ENCODE peak calls at places on chromosomes 13 and 19, in five cellular contexts. Y is body of pancreas, G is left ventricle myocardium inferior, P is SK-N-MC, E is dorsolateral prefrontal cortex. Q is an unnamed sample.

GRCh38 chr19:15640294-15640903 is at the start of gene CYP4F3:
- DNase-seq in Y (peak; percentile 67), G (peak; percentile 74), P (no peak), E (no peak), Q (no peak)

GRCh38 chr19:10520652-10521318 is 3.5 kb upstream of the S1PR5 start:
- DNase-seq in Y (peak; percentile 66), G (no peak), P (no peak), E (no peak), Q (no peak)

GRCh38 chr13:75101997-75102720 is 379.8 kb downstream of the TBC1D4 start:
- DNase-seq in Y (no peak), G (no peak), P (no peak), E (no peak), Q (no peak)

GRCh38 chr13:19782049-19782726 is 557 bp downstream of the PSPC1 start:
- DNase-seq in Y (peak; percentile 70), G (peak; percentile 59), P (no peak), E (peak; percentile 43), Q (peak; percentile 81)

GRCh38 chr13:40061466-40062450 is 406.3 kb downstream of the COG6 start:
- DNase-seq in Y (peak; percentile 83), G (no peak), P (no peak), E (no peak), Q (no peak)

GRCh38 chr19:6223461-6224307 is 56.1 kb downstream of the MLLT1 start:
- DNase-seq in Y (peak; percentile 56), G (no peak), P (no peak), E (no peak), Q (no peak)

GRCh38 chr19:32811151-32811550 is 58.4 kb downstream of the SLC7A9 start:
- DNase-seq in Y (no peak), G (no peak), P (no peak), E (no peak), Q (no peak)

GRCh38 chr19:2059422-2060201 is 8.6 kb upstream of the MKNK2 start:
- DNase-seq in Y (peak; percentile 87), G (no peak), P (no peak), E (no peak), Q (peak; percentile 89)

GRCh38 chr13:109576331-109576813 is 210.0 kb downstream of the IRS2 start:
- DNase-seq in Y (peak; percentile 10), G (no peak), P (no peak), E (no peak), Q (no peak)

GRCh38 chr19:49957262-49957915 is 3.6 kb downstream of the SIGLEC11 start:
- DNase-seq in Y (peak; percentile 62), G (no peak), P (no peak), E (no peak), Q (no peak)

DNA sequence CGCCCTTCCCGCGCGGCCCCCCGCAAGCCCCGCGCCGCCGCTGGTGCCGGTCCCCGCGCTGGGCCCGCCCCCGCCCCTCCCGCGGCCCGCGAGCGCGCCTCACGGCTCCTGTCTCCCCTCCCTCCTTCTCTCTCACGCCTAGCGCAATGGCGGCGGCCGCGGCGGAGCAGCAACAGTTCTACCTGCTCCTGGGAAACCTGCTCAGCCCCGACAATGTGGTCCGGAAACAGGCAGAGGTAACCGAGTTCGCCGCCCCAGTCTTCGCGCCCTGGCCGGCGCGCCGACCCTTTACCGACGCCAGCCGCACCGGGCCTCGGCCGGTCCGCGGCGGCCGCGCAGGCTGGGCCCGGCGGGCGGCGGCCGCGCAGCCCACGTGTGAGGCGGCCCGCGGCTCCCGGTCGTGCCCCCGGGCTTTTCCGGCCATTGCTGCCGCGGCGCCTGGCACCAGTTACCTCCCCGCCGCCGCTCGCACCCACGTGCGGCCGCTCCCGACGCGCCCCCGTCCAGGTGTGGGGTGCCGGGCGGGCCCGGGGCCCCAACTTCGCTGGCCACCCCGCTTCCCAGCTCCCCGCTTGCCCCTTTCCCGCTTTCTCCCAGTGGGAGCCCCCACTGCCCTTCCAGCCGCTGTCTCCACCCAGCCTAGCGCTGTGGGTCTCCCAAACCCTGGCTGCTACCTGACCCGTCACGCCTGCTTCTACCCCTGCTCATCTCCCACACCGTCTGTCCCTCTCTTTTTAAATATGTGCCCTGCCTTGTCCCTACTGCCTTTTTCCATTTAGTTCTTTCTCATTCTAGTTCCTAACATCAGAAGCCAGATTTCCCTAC is 23.3 kb downstream of the IPO5 start:
- DNase-seq in Y (no peak), G (no peak), P (no peak), E (no peak), Q (no peak)
- H3K27ac ChIP-seq in Y (peak overlapping the region; percentile 96), G (peak overlapping the region; percentile 95), P (peak overlapping the region; percentile 87), E (peak overlapping the region; percentile 76), Q (peak overlapping the region; percentile 97)

GRCh38 chr19:39111593-39112199 is 13.9 kb upstream of the PAK4 start:
- DNase-seq in Y (no peak), G (no peak), P (no peak), E (no peak), Q (no peak)
- H3K27ac ChIP-seq in Y (peak overlapping the region; percentile 44), G (no peak overlapping the region), P (no peak overlapping the region), E (peak overlapping the region; percentile 71), Q (no peak overlapping the region)

DNA sequence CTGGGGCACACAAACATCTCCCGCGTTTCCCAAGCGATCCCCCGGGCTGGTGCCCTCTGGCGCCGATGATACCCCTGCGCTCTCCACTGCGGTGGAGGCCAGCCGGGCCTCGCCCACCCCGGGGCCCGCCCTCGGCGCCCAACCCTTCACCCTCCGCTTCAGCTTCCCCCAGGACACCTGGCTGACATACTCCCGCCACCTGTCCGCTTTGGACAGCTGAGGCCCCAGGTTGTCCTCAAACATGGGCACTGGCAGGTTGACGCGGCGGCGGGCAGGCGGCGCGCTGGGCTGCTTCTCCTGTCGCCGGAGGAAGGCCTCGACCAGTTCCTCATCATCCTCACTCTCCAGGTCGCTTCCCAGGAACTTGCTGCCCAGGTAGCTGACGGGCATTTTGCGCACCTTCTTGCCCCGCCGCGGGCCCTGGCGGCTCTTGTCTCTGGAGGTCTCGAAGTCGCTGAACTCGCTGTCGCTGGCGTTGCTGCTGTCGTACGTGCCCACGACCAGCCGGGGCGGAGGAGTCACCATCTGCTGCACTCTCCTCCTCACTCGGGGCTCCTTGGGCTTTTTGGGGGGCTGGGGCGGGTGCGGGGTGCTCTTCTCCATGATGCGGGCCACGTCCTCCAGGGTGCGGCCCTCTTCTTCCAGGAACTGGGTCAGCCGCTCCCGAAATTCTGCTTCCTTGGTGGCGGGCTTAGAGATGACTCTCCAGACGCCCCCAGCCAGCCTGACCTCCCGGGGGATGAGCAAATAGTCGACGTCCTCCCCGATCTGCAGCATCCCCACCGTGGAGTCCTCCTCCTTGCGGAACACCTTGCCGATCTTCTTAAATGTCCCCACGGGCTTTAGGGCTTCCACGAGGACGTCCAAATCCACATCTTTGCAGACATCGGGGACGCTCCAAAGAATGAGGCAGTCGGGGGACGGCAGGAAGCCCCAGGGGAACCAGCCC is 1.1 kb downstream of the CCDC8 start:
- DNase-seq in Y (no peak), G (no peak), P (no peak), E (no peak), Q (no peak)
- H3K27ac ChIP-seq in Y (peak overlapping the region; percentile 82), G (peak overlapping the region; percentile 90), P (peak overlapping the region; percentile 25), E (no peak overlapping the region), Q (peak overlapping the region; percentile 63)

GRCh38 chr19:4114181-4114580 is 9.7 kb downstream of the MAP2K2 start:
- DNase-seq in Y (no peak), G (no peak), P (no peak), E (no peak), Q (no peak)

GRCh38 chr19:4115818-4116385 is 8.0 kb downstream of the MAP2K2 start:
- DNase-seq in Y (no peak), G (no peak), P (no peak), E (no peak), Q (no peak)

GRCh38 chr19:4112367-4112766 is 11.6 kb downstream of the MAP2K2 start:
- DNase-seq in Y (no peak), G (no peak), P (no peak), E (no peak), Q (no peak)

GRCh38 chr19:4113398-4114088 is 10.4 kb downstream of the MAP2K2 start:
- DNase-seq in Y (no peak), G (peak; percentile 44), P (no peak), E (no peak), Q (no peak)

DNA sequence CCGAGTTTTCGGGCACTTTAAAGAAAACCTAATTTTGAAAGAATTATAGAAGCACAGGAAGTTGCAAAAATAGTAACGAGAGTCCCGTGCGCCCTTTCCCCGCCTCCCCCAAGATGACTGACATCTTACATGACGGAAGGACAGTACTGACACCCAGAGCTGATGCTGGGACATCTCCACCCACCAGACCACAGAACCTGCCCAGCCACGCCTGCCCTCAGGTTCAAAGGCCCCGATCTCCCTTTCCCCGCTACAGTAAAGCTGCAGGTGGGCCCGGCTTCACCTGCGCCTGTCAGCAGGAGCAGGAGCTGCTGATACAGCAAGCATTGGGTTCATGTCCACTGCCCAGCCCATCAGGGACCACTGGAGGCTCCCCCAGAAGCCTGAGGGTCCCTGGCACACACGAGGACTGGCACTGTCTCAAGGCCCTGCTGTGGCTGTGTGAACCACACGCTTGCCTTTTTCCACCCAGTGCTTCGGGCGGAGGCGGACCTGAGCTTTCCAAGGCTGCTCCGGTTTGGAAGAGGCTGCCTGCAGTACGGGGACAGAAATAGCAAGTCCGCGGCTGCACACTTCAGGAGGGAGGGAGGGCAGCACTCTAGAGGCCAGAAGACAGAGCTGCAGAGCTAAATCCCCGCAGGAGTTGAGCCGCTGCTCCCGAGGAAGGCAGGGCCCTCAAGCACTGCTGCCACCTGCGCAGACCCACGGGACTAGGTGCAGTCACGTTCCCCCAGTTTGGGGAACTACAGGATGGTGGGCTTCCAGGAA is 8.7 kb downstream of the MAP2K2 start:
- DNase-seq in Y (no peak), G (peak; percentile 46), P (no peak), E (peak; percentile 29), Q (no peak)
- H3K27ac ChIP-seq in Y (no peak overlapping the region), G (peak overlapping the region; percentile 73), P (no peak overlapping the region), E (peak overlapping the region; percentile 74), Q (peak overlapping the region; percentile 4)

GRCh38 chr13:28349901-28350654 is 144.8 kb downstream of the FLT1 start:
- DNase-seq in Y (no peak), G (no peak), P (no peak), E (no peak), Q (no peak)

GRCh38 chr13:28344163-28344562 is 150.8 kb downstream of the FLT1 start:
- DNase-seq in Y (no peak), G (no peak), P (no peak), E (no peak), Q (no peak)

GRCh38 chr13:28346136-28346535 is 148.8 kb downstream of the FLT1 start:
- DNase-seq in Y (no peak), G (no peak), P (no peak), E (no peak), Q (no peak)

GRCh38 chr13:28349371-28349770 is 145.6 kb downstream of the FLT1 start:
- DNase-seq in Y (no peak), G (no peak), P (no peak), E (no peak), Q (no peak)

GRCh38 chr13:28347456-28348371 is 147.2 kb downstream of the FLT1 start:
- DNase-seq in Y (no peak), G (no peak), P (no peak), E (no peak), Q (no peak)
- H3K27ac ChIP-seq in Y (no peak overlapping the region), G (no peak overlapping the region), P (no peak overlapping the region), E (no peak overlapping the region), Q (no peak overlapping the region)

GRCh38 chr13:98998831-98999634 is 21.2 kb upstream of the DOCK9 start:
- DNase-seq in Y (no peak), G (no peak), P (no peak), E (no peak), Q (no peak)

GRCh38 chr13:98999635-98999952 is 21.7 kb upstream of the DOCK9 start:
- DNase-seq in Y (no peak), G (no peak), P (no peak), E (no peak), Q (no peak)

GRCh38 chr13:99002191-99002710 is 24.4 kb upstream of the DOCK9 start:
- DNase-seq in Y (no peak), G (no peak), P (no peak), E (no peak), Q (no peak)

GRCh38 chr13:98997738-98998641 is 20.1 kb upstream of the DOCK9 start:
- DNase-seq in Y (no peak), G (no peak), P (no peak), E (no peak), Q (no peak)

GRCh38 chr13:99000137-99000536 is 22.3 kb upstream of the DOCK9 start:
- DNase-seq in Y (no peak), G (no peak), P (no peak), E (no peak), Q (no peak)
- H3K27ac ChIP-seq in Y (no peak overlapping the region), G (peak overlapping the region; percentile 85), P (no peak overlapping the region), E (no peak overlapping the region), Q (peak overlapping the region; percentile 15)